ENCODE peak calls at places on chromosomes 12 and 14, in ten cellular contexts. E is aorta, R is EH, D is endothelial cell, I is breast epithelium, V is stromal cell of bone marrow, M is T-helper 1 cell, U is SK-N-DZ, W is nephron progenitor cell, Z is NCI-H748 treated with DMSO at 0.1 percent for 48 hours. S is an unnamed sample.

GRCh38 chr14:68177728-68178127 is 358.1 kb downstream of the RAD51B start:
- DNase-seq in V (no peak), W (no peak), U (no peak), Z (no peak), D (no peak), E (no peak), I (no peak), R (no peak), M (no peak), S (no peak)

GRCh38 chr12:52677126-52677525 is 3.1 kb downstream of the KRT1 start:
- DNase-seq in M (no peak), W (no peak), D (no peak), I (no peak), E (no peak), U (no peak), R (no peak), Z (no peak), V (no peak), S (no peak)

GRCh38 chr12:13147688-13148531 is 44.4 kb upstream of the GSG1 start:
- DNase-seq in M (no peak), I (no peak), R (no peak), D (no peak), U (no peak), E (no peak), V (no peak), W (peak), Z (no peak), S (no peak)

GRCh38 chr14:72682188-72682587 is 211.7 kb downstream of the DPF3 start:
- DNase-seq in E (no peak), Z (no peak), D (no peak), R (peak), M (no peak), V (no peak), U (no peak), W (no peak), I (no peak), S (peak)

GRCh38 chr14:95828649-95829265 is 47.9 kb upstream of the TUNAR start:
- DNase-seq in E (no peak), D (no peak), R (no peak), U (no peak), I (no peak), W (no peak), Z (no peak), M (no peak), V (no peak), S (no peak)

GRCh38 chr14:22908601-22909000 is 10.3 kb downstream of the RBM23 start:
- DNase-seq in I (no peak), D (no peak), U (no peak), E (no peak), R (no peak), Z (no peak), M (no peak), W (no peak), V (peak), S (no peak)

GRCh38 chr14:56555921-56556570 is 23.6 kb upstream of the TMEM260 start:
- DNase-seq in I (no peak), M (no peak), W (no peak), Z (peak), E (no peak), U (peak), V (no peak), R (peak), D (no peak), S (peak)

GRCh38 chr12:28568083-28568482 is 377.8 kb downstream of the CCDC91 start:
- DNase-seq in E (peak), M (no peak), V (peak), D (no peak), Z (no peak), R (peak), I (no peak), U (no peak), W (no peak), S (peak)

GRCh38 chr14:59664741-59665140 is 88.1 kb upstream of the CCDC175 start:
- DNase-seq in V (peak), Z (no peak), U (no peak), M (no peak), E (no peak), I (no peak), R (peak), D (no peak), W (no peak), S (no peak)

GRCh38 chr12:73465106-73465505 is 1072.5 kb upstream of the ATXN7L3B start:
- DNase-seq in Z (no peak), E (no peak), D (no peak), V (no peak), W (peak), R (no peak), U (no peak), I (no peak), M (no peak), S (no peak)

GRCh38 chr14:50001146-50001998 is 108.5 kb downstream of the ARF6 start:
- DNase-seq in V (peak), D (no peak), Z (peak), I (peak), R (peak), U (no peak), W (no peak), M (peak), E (peak), S (no peak)

GRCh38 chr14:38039526-38039925 is 168.2 kb upstream of the SSTR1 start:
- DNase-seq in I (no peak), R (peak), M (no peak), U (no peak), D (no peak), Z (no peak), W (no peak), E (no peak), V (peak), S (no peak)

GRCh38 chr12:109459247-109459646 is 17.9 kb downstream of the KCTD10 start:
- DNase-seq in I (no peak), U (no peak), E (no peak), V (no peak), W (no peak), D (no peak), M (no peak), Z (no peak), R (no peak), S (no peak)

GRCh38 chr12:95473440-95473946 is 459 bp upstream of the METAP2 start:
- DNase-seq in D (peak), R (peak), Z (peak), E (peak), I (peak), U (peak), V (peak), M (peak), W (peak), S (no peak)

GRCh38 chr12:108305520-108305919 is 33.6 kb downstream of the CMKLR1 start:
- DNase-seq in Z (no peak), R (peak), U (no peak), M (no peak), E (peak), D (peak), W (no peak), I (peak), V (peak), S (peak)

GRCh38 chr12:112182499-112182898 is 57.1 kb downstream of the TRAFD1 start:
- DNase-seq in V (no peak), U (no peak), E (no peak), W (no peak), M (no peak), R (no peak), I (peak), D (no peak), Z (no peak), S (no peak)

GRCh38 chr12:65106948-65107347 is 14.2 kb downstream of the WIF1 start:
- DNase-seq in U (no peak), M (no peak), D (no peak), W (no peak), I (no peak), Z (no peak), V (no peak), E (no peak), R (peak), S (no peak)

GRCh38 chr14:56659964-56660551 is 80.5 kb downstream of the TMEM260 start:
- DNase-seq in W (no peak), V (peak), U (peak), E (no peak), R (peak), I (no peak), M (no peak), Z (peak), D (no peak), S (peak)

GRCh38 chr12:24854908-24855307 is 94.0 kb downstream of the BCAT1 start:
- DNase-seq in W (no peak), R (peak), M (no peak), I (no peak), Z (no peak), U (no peak), E (no peak), V (no peak), D (no peak), S (no peak)

GRCh38 chr14:100755649-100756048 is 29.0 kb downstream of the DLK1 start:
- DNase-seq in V (no peak), I (no peak), U (no peak), E (no peak), M (no peak), W (no peak), D (no peak), R (peak), Z (no peak), S (no peak)

GRCh38 chr12:92530706-92531105 is 172.1 kb upstream of the PLEKHG7 start:
- DNase-seq in E (no peak), D (no peak), U (no peak), Z (no peak), R (no peak), V (no peak), M (no peak), I (no peak), W (no peak), S (no peak)

GRCh38 chr12:27220057-27220987 is 23.8 kb upstream of the STK38L start:
- DNase-seq in V (no peak), M (no peak), Z (no peak), E (no peak), R (peak), U (no peak), W (no peak), D (no peak), I (no peak), S (no peak)

GRCh38 chr14:104326848-104327247 is 188.5 kb downstream of the KIF26A start:
- DNase-seq in M (no peak), W (no peak), D (no peak), V (no peak), U (no peak), I (no peak), Z (no peak), E (no peak), R (no peak), S (no peak)

GRCh38 chr14:50061664-50062437 is 54.5 kb downstream of the VCPKMT start:
- DNase-seq in Z (no peak), V (no peak), R (peak), W (peak), M (peak), D (peak), E (peak), U (peak), I (no peak), S (no peak)

GRCh38 chr12:48782457-48783395 is 6.2 kb downstream of the ADCY6 start:
- DNase-seq in V (no peak), E (no peak), U (no peak), I (no peak), W (no peak), D (no peak), R (no peak), M (no peak), Z (no peak), S (no peak)

GRCh38 chr12:47094804-47095203 is 15.0 kb upstream of the AMIGO2 start:
- DNase-seq in Z (no peak), D (no peak), I (no peak), U (no peak), W (no peak), R (peak), V (no peak), E (no peak), M (no peak), S (no peak)

GRCh38 chr12:57894577-57895292 is 46.6 kb upstream of the ATP23 start:
- DNase-seq in I (no peak), Z (no peak), W (no peak), M (no peak), V (no peak), E (no peak), R (no peak), U (peak), D (no peak), S (no peak)

GRCh38 chr12:13609874-13610273 is 371.5 kb downstream of the GRIN2B start:
- DNase-seq in Z (no peak), U (no peak), R (no peak), I (no peak), V (no peak), D (no peak), M (no peak), W (no peak), E (no peak), S (no peak)

GRCh38 chr12:29763301-29763683 is 20.4 kb downstream of the TMTC1 start:
- DNase-seq in E (no peak), M (no peak), I (no peak), Z (peak), W (no peak), R (no peak), U (no peak), V (no peak), D (no peak), S (no peak)